ENCODE peak calls at places on chromosome 7, in ten cellular contexts. K is GM18507; H is B cell; Q is H54; E is activated CD8-positive, alpha-beta memory T cell treated with anti-CD3 and anti-CD28 coated beads for 48 hours; C is HT-29; R is left ventricle myocardium inferior; Z is T1000; U is keratinocyte; Y is foreskin fibroblast. A is an unnamed sample.

GRCh38 chr7:111756687-111757178 is 194.4 kb upstream of the IMMP2L start:
- DNase-seq in K (no peak), H (no peak), Q (peak), E (no peak), C (no peak), R (peak), Z (peak), U (no peak), Y (peak), A (peak)

GRCh38 chr7:94142281-94142680 is 138.1 kb upstream of the BET1 start:
- DNase-seq in K (no peak), H (no peak), Q (no peak), E (no peak), C (no peak), R (no peak), Z (no peak), U (no peak), Y (no peak), A (no peak)

GRCh38 chr7:100516135-100516812 is 22.7 kb upstream of the AGFG2 start:
- DNase-seq in K (peak), H (no peak), Q (peak), E (no peak), C (no peak), R (peak), Z (peak), U (no peak), Y (peak), A (peak)

GRCh38 chr7:105653441-105654005 is 72.2 kb upstream of the EFCAB10 start:
- DNase-seq in K (no peak), H (no peak), Q (no peak), E (no peak), C (no peak), R (no peak), Z (no peak), U (no peak), Y (no peak), A (no peak)

GRCh38 chr7:45658716-45659495 is 84.7 kb downstream of the ADCY1 start:
- DNase-seq in K (no peak), H (no peak), Q (no peak), E (no peak), C (no peak), R (no peak), Z (no peak), U (no peak), Y (no peak), A (no peak)

GRCh38 chr7:45977256-45977655 is 56.2 kb upstream of the IGFBP3 start:
- DNase-seq in K (no peak), H (no peak), Q (no peak), E (no peak), C (no peak), R (no peak), Z (no peak), U (no peak), Y (no peak), A (no peak)

GRCh38 chr7:27608776-27609495 is 53.7 kb downstream of the HIBADH start:
- DNase-seq in K (no peak), H (no peak), Q (no peak), E (no peak), C (no peak), R (no peak), Z (no peak), U (no peak), Y (no peak), A (peak)

GRCh38 chr7:78134256-78134655 is 335.7 kb downstream of the PHTF2 start:
- DNase-seq in K (no peak), H (no peak), Q (peak), E (no peak), C (peak), R (no peak), Z (peak), U (no peak), Y (peak), A (peak)

GRCh38 chr7:46786995-46787394 is 794.9 kb downstream of the TNS3 start:
- DNase-seq in K (no peak), H (no peak), Q (no peak), E (no peak), C (no peak), R (no peak), Z (no peak), U (no peak), Y (no peak), A (no peak)

GRCh38 chr7:45112648-45113047 is 1.2 kb upstream of the TBRG4 start:
- DNase-seq in K (no peak), H (no peak), Q (no peak), E (no peak), C (no peak), R (no peak), Z (no peak), U (no peak), Y (peak), A (peak)

GRCh38 chr7:16758634-16759602 is 5.4 kb downstream of the TSPAN13 start:
- DNase-seq in K (no peak), H (peak), Q (no peak), E (no peak), C (no peak), R (no peak), Z (no peak), U (no peak), Y (no peak), A (no peak)

GRCh38 chr7:122302826-122303521 is 1.6 kb downstream of the FEZF1 start:
- DNase-seq in K (no peak), H (no peak), Q (no peak), E (no peak), C (no peak), R (no peak), Z (no peak), U (no peak), Y (no peak), A (peak)

GRCh38 chr7:128105228-128106022 is 74.2 kb upstream of the LRRC4 start:
- DNase-seq in K (no peak), H (no peak), Q (no peak), E (no peak), C (no peak), R (no peak), Z (no peak), U (no peak), Y (no peak), A (no peak)

GRCh38 chr7:30285067-30285530 is 702 bp downstream of the ZNRF2 start:
- DNase-seq in K (no peak), H (no peak), Q (peak), E (peak), C (no peak), R (peak), Z (no peak), U (no peak), Y (peak), A (peak)

GRCh38 chr7:17368856-17369520 is 70.5 kb downstream of the AHR start:
- DNase-seq in K (no peak), H (no peak), Q (no peak), E (no peak), C (no peak), R (no peak), Z (no peak), U (no peak), Y (peak), A (no peak)

GRCh38 chr7:5523052-5523711 is 99.5 kb upstream of the TNRC18 start:
- DNase-seq in K (no peak), H (no peak), Q (peak), E (no peak), C (peak), R (no peak), Z (peak), U (no peak), Y (peak), A (peak)

GRCh38 chr7:77422500-77422899 is 6.4 kb upstream of the GSAP start:
- DNase-seq in K (no peak), H (no peak), Q (no peak), E (no peak), C (peak), R (no peak), Z (no peak), U (no peak), Y (no peak), A (no peak)

GRCh38 chr7:156493942-156494341 is 146.6 kb upstream of the RNF32 start:
- DNase-seq in K (no peak), H (no peak), Q (no peak), E (no peak), C (no peak), R (no peak), Z (no peak), U (no peak), Y (peak), A (peak)

GRCh38 chr7:30278386-30278785 is 6.0 kb upstream of the ZNRF2 start:
- DNase-seq in K (no peak), H (no peak), Q (no peak), E (no peak), C (no peak), R (no peak), Z (no peak), U (no peak), Y (no peak), A (no peak)

GRCh38 chr7:119903090-119903489 is 369.9 kb upstream of the KCND2 start:
- DNase-seq in K (no peak), H (no peak), Q (no peak), E (no peak), C (no peak), R (no peak), Z (no peak), U (no peak), Y (no peak), A (no peak)

GRCh38 chr7:134420509-134421125 is 38.3 kb downstream of the AKR1B1 start:
- DNase-seq in K (no peak), H (no peak), Q (peak), E (no peak), C (peak), R (no peak), Z (no peak), U (no peak), Y (peak), A (peak)

GRCh38 chr7:46577394-46577793 is 656.3 kb upstream of the IGFBP3 start:
- DNase-seq in K (no peak), H (no peak), Q (no peak), E (no peak), C (no peak), R (no peak), Z (no peak), U (no peak), Y (peak), A (no peak)

GRCh38 chr7:20539201-20539600 is 76.3 kb upstream of the ABCB5 start:
- DNase-seq in K (no peak), H (no peak), Q (no peak), E (no peak), C (peak), R (no peak), Z (no peak), U (no peak), Y (no peak), A (no peak)

GRCh38 chr7:20513341-20513740 is 102.1 kb upstream of the ABCB5 start:
- DNase-seq in K (no peak), H (no peak), Q (no peak), E (no peak), C (no peak), R (no peak), Z (no peak), U (no peak), Y (no peak), A (peak)

GRCh38 chr7:100840470-100841100 is 11.9 kb upstream of the SLC12A9 start:
- DNase-seq in K (no peak), H (no peak), Q (no peak), E (no peak), C (no peak), R (no peak), Z (no peak), U (no peak), Y (no peak), A (no peak)

GRCh38 chr7:100539436-100540006 is 518 bp downstream of the AGFG2 start:
- DNase-seq in K (no peak), H (no peak), Q (no peak), E (no peak), C (no peak), R (no peak), Z (no peak), U (no peak), Y (no peak), A (no peak)

GRCh38 chr7:41907444-41907843 is 204.6 kb upstream of the INHBA start:
- DNase-seq in K (no peak), H (no peak), Q (no peak), E (no peak), C (no peak), R (no peak), Z (no peak), U (no peak), Y (no peak), A (no peak)

GRCh38 chr7:142835487-142835886 is 19.4 kb upstream of the EPHB6 start:
- DNase-seq in K (no peak), H (no peak), Q (no peak), E (no peak), C (no peak), R (no peak), Z (no peak), U (no peak), Y (no peak), A (no peak)

GRCh38 chr7:40986351-40986873 is 716.5 kb downstream of the INHBA start:
- DNase-seq in K (no peak), H (no peak), Q (peak), E (no peak), C (peak), R (no peak), Z (no peak), U (no peak), Y (peak), A (peak)

GRCh38 chr7:157056957-157057902 is 46.8 kb upstream of the MNX1 start:
- DNase-seq in K (no peak), H (no peak), Q (no peak), E (no peak), C (no peak), R (no peak), Z (no peak), U (no peak), Y (no peak), A (no peak)

GRCh38 chr7:123763191-123763661 is 14.4 kb upstream of the WASL start:
- DNase-seq in K (no peak), H (no peak), Q (no peak), E (no peak), C (no peak), R (no peak), Z (no peak), U (no peak), Y (no peak), A (no peak)

GRCh38 chr7:151447312-151447711 is 7.4 kb upstream of the CRYGN start:
- DNase-seq in K (no peak), H (no peak), Q (no peak), E (no peak), C (no peak), R (no peak), Z (no peak), U (no peak), Y (no peak), A (no peak)

GRCh38 chr7:13879994-13880686 is 109.3 kb downstream of the ETV1 start:
- DNase-seq in K (no peak), H (no peak), Q (peak), E (no peak), C (peak), R (no peak), Z (peak), U (peak), Y (peak), A (peak)

GRCh38 chr7:81887098-81887497 is 117.3 kb upstream of the HGF start:
- DNase-seq in K (no peak), H (no peak), Q (no peak), E (no peak), C (no peak), R (no peak), Z (no peak), U (no peak), Y (no peak), A (no peak)

A was measured in astrocyte of the hippocampus.